ENCODE peak calls at places on chromosome 22, in four cellular contexts. U is GM12878, D is HepG2, Y is H1. J is an unnamed sample.

GRCh38 chr22:28674121-28674563 is 5.5 kb downstream of the TTC28 start:
- DNase-seq in D (no peak), Y (no peak), U (peak; percentile 40), J (no peak)

GRCh38 chr22:27636716-27637503 is 164.6 kb downstream of the MN1 start:
- DNase-seq in U (no peak), Y (no peak), D (no peak), J (no peak)

GRCh38 chr22:20530368-20531153 is 23.2 kb downstream of the MED15 start:
- DNase-seq in U (no peak), D (no peak), Y (no peak), J (no peak)

GRCh38 chr22:27885977-27886842 is 32.8 kb downstream of the PITPNB start:
- DNase-seq in Y (no peak), U (no peak), D (peak; percentile 35), J (peak; percentile 34)

GRCh38 chr22:43823353-43823908 is 11.3 kb upstream of the EFCAB6 start:
- DNase-seq in U (no peak), Y (no peak), D (peak; percentile 61), J (no peak)

GRCh38 chr22:36470162-36470993 is 11.1 kb downstream of the TXN2 start:
- DNase-seq in Y (peak; percentile 65), D (peak; percentile 76), U (no peak), J (peak; percentile 84)

GRCh38 chr22:20089226-20089976 is 9.4 kb downstream of the DGCR8 start:
- DNase-seq in Y (no peak), U (no peak), D (no peak), J (no peak)

GRCh38 chr22:45472426-45472825 is 30.3 kb upstream of the FBLN1 start:
- DNase-seq in D (no peak), Y (no peak), U (no peak), J (no peak)

GRCh38 chr22:17910561-17911311 is 113.6 kb downstream of the MICAL3 start:
- DNase-seq in U (no peak), Y (no peak), D (no peak), J (peak; percentile 40)

GRCh38 chr22:42145175-42145574 is 14.6 kb upstream of the CYP2D6 start:
- DNase-seq in U (no peak), D (no peak), Y (no peak), J (no peak)

GRCh38 chr22:43216738-43217137 is 29.8 kb upstream of the TTLL12 start:
- DNase-seq in U (no peak), Y (no peak), D (no peak), J (no peak)

GRCh38 chr22:20463324-20464095 is 25.9 kb upstream of the SCARF2 start:
- DNase-seq in U (no peak), Y (no peak), D (no peak), J (no peak)

GRCh38 chr22:49138250-49138790 is 689.4 kb downstream of the BRD1 start:
- DNase-seq in U (no peak), Y (no peak), D (no peak), J (no peak)

GRCh38 chr22:49134076-49134475 is 693.6 kb downstream of the BRD1 start:
- DNase-seq in U (no peak), Y (no peak), D (no peak), J (no peak)

GRCh38 chr22:49137216-49137840 is 690.3 kb downstream of the BRD1 start:
- DNase-seq in U (no peak), D (no peak), Y (no peak), J (no peak)

GRCh38 chr22:49136816-49137180 is 690.9 kb downstream of the BRD1 start:
- DNase-seq in D (no peak), U (no peak), Y (no peak), J (no peak)

GRCh38 chr22:49136041-49136815 is 691.4 kb downstream of the BRD1 start:
- DNase-seq in U (no peak), Y (no peak), D (no peak), J (no peak)
- TF ChIP-seq HDAC6 in U (no peak), Y (no peak), D (no peak), J (no peak)

DNA sequence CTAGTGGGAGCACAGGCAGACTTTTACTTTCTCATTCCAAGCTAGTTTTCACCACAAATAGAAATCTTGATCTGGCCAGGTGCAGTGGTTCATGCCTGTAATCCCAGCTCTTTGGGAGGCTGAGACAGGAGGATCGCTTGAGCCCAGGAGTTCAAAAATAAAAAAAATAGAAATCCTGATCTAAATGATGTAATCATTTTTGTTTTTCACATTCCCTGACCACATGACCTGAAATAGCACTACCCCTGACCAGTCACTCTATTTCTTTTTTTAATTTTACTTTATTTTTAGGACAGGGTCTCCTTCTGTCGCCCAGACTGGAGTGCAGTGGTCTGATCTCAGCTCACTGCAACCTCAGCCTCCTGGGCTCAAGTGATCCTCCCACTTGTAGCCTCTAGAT is 2.3 kb upstream of the TCN2 start:
- DNase-seq in D (no peak), Y (no peak), U (no peak), J (no peak)
- TF ChIP-seq HDAC6 in D (no peak), Y (no peak), U (no peak), J (no peak)

GRCh38 chr22:49983148-49984042 is 22.8 kb downstream of the PIM3 start:
- DNase-seq in D (no peak), U (no peak), Y (no peak), J (no peak)
- TF ChIP-seq HDAC6 in D (no peak), U (no peak), Y (no peak), J (no peak)

DNA sequence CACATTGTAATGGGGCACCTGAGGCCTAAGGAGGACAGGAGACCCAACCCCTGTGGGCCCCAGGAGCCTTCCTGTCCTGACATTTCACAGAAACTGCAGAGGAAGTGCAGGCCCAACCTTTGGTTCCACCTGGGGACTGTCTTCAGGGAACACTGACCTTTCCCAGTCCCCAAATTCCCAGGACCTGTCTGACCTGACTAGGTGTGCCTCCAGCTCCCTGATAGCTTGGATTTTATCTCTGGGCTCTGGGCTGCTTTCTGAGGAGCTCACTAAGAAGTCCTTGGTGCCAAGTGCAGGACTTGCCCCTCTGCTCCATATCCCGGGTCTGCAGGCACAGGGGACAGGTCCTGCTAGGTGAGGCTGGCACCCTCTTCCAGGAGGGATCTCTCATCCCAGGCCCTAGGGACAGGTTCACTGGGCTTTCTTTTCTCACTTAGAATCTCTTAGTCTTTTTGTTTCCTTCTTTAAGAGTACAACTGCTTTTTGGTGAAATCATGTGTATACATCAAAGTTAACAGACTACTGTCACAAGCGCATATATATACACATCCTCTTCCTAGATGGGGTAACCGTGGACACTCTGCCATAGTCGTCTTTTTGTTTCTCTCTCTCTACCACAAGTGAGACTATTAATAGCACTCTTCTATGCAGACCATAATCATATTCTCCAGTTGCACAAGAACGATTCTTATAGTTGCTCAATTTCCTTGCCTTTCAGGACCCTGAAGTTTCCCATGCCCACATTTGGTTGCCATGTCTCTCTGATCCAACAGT is 72.0 kb upstream of the IGLL5 start:
- DNase-seq in U (no peak), D (no peak), Y (no peak), J (no peak)
- TF ChIP-seq HDAC6 in U (no peak), D (no peak), Y (no peak), J (no peak)

DNA sequence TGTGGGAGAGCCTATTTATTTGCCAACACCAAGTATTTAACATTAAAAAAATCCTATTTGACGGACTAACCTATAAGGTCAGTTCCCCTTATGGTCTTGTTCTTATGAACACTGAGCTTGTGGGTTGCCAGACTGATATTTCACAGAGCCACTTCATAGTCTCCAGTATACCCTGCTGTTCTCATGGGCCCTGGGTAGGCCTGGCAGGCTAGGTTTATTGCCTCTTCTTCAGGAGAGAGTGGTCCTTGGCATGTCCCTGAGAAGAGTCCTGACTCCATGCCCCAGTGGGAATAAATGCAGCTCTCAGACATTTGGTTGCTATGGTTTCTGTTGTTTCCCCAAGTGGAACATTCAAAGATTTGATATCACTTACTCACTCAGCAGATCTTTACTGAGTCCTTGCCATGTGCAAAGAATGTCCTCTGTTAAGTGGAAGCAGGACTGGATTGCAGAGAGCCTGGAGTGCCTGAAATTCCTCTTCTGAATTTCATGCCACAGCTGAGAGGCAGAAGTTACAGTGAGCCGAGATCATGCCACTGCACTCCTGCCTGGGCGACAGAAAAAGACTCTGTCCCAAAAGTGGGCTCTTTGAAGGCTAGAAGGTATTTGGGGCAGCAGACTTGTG is 15.7 kb downstream of the SLC5A1 start:
- DNase-seq in Y (no peak), U (no peak), D (no peak), J (no peak)
- TF ChIP-seq HDAC6 in Y (no peak), U (no peak), D (no peak), J (no peak)

GRCh38 chr22:30017824-30018223 is 62.4 kb upstream of the HORMAD2 start:
- DNase-seq in Y (no peak), U (no peak), D (no peak), J (no peak)

GRCh38 chr22:30015846-30016245 is 64.4 kb upstream of the HORMAD2 start:
- DNase-seq in D (no peak), U (no peak), Y (no peak), J (no peak)

GRCh38 chr22:30015229-30015797 is 65.0 kb upstream of the HORMAD2 start:
- DNase-seq in D (no peak), Y (no peak), U (no peak), J (no peak)

GRCh38 chr22:30017375-30017774 is 62.9 kb upstream of the HORMAD2 start:
- DNase-seq in Y (no peak), U (no peak), D (no peak), J (no peak)

DNA sequence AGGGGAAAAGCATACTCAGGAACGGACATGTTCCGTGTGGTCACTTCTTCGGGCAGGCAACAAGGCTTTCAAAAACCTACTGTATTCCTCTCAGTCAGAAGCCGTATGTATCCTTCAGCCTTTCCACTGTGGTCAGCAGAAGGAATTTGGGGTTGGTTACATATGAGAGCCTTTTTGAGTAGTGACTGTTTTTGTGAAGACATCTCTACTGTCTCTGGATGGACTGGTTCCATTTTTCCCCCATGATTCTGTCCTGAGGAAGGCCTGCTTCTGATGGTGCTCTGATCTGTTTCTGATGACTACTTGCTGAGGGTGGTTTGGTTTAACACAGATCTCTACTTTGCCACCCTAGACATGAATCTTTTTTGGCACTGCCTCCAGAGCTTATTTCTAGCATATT is 63.7 kb upstream of the HORMAD2 start:
- DNase-seq in U (no peak), Y (no peak), D (no peak), J (no peak)
- TF ChIP-seq HDAC6 in U (no peak), Y (no peak), D (no peak), J (no peak)

GRCh38 chr22:24805790-24806662 is at the start of gene SGSM1:
- DNase-seq in D (peak; percentile 25), U (no peak), Y (peak; percentile 46), J (peak; percentile 88)
- TF ChIP-seq HDAC6 in D (no peak), U (no peak), Y (no peak), J (no peak)

GRCh38 chr22:23057331-23057730 is 13.0 kb upstream of the GNAZ start:
- DNase-seq in Y (no peak), U (no peak), D (no peak), J (peak; percentile 55)

GRCh38 chr22:23061471-23062280 is 8.6 kb upstream of the GNAZ start:
- DNase-seq in U (no peak), D (no peak), Y (no peak), J (no peak)

GRCh38 chr22:23058063-23058462 is 12.3 kb upstream of the GNAZ start:
- DNase-seq in Y (no peak), D (no peak), U (no peak), J (no peak)

GRCh38 chr22:23060612-23061400 is 9.5 kb upstream of the GNAZ start:
- DNase-seq in Y (no peak), U (no peak), D (no peak), J (peak; percentile 46)

GRCh38 chr22:23058481-23059336 is 11.6 kb upstream of the GNAZ start:
- DNase-seq in U (no peak), Y (no peak), D (no peak), J (peak; percentile 57)
- TF ChIP-seq HDAC6 in U (no peak), Y (no peak), D (no peak), J (no peak)